ENCODE peak calls at places on chromosomes 1 and 21, in seven cellular contexts. One of them, this sample, is unnamed.

GRCh38 chr1:181100015-181100905 is 11.8 kb downstream of the IER5 start:
- DNase-seq in A172: no peak
- DNase-seq in endothelial cell: no peak
- DNase-seq in pancreas: no peak
- DNase-seq in CD4-positive, alpha-beta T cell: no peak
- DNase-seq in MCF 10A: no peak
- DNase-seq in LoVo: no peak
- DNase-seq in this sample: no peak

GRCh38 chr1:224744521-224744920 is 128.4 kb downstream of the CNIH3 start:
- DNase-seq in pancreas: no peak
- DNase-seq in CD4-positive, alpha-beta T cell: no peak
- DNase-seq in A172: no peak
- DNase-seq in endothelial cell: no peak
- DNase-seq in MCF 10A: no peak
- DNase-seq in LoVo: no peak
- DNase-seq in this sample: no peak

GRCh38 chr1:188670837-188671236 is 1806.8 kb downstream of the BRINP3 start:
- DNase-seq in LoVo: peak
- DNase-seq in endothelial cell: no peak
- DNase-seq in MCF 10A: peak
- DNase-seq in CD4-positive, alpha-beta T cell: no peak
- DNase-seq in A172: peak
- DNase-seq in pancreas: no peak
- DNase-seq in this sample: peak

GRCh38 chr1:151945725-151946365 is 36.5 kb upstream of the THEM4 start:
- DNase-seq in MCF 10A: peak
- DNase-seq in A172: peak
- DNase-seq in endothelial cell: peak
- DNase-seq in CD4-positive, alpha-beta T cell: peak
- DNase-seq in LoVo: peak
- DNase-seq in pancreas: peak
- DNase-seq in this sample: peak

GRCh38 chr1:17423781-17424245 is 15.7 kb downstream of the RCC2 start:
- DNase-seq in A172: no peak
- DNase-seq in LoVo: no peak
- DNase-seq in endothelial cell: no peak
- DNase-seq in pancreas: no peak
- DNase-seq in CD4-positive, alpha-beta T cell: no peak
- DNase-seq in MCF 10A: no peak
- DNase-seq in this sample: no peak

GRCh38 chr21:45449658-45450502 is 44.9 kb downstream of the COL18A1 start:
- DNase-seq in A172: no peak
- DNase-seq in endothelial cell: no peak
- DNase-seq in LoVo: no peak
- DNase-seq in CD4-positive, alpha-beta T cell: no peak
- DNase-seq in pancreas: peak
- DNase-seq in MCF 10A: no peak
- DNase-seq in this sample: no peak

GRCh38 chr1:43007377-43008105 is 48.9 kb upstream of the SLC2A1 start:
- DNase-seq in pancreas: peak
- DNase-seq in A172: no peak
- DNase-seq in MCF 10A: no peak
- DNase-seq in endothelial cell: peak
- DNase-seq in CD4-positive, alpha-beta T cell: no peak
- DNase-seq in LoVo: no peak
- DNase-seq in this sample: no peak

GRCh38 chr1:914891-915280 is 8.8 kb upstream of the SAMD11 start:
- DNase-seq in CD4-positive, alpha-beta T cell: no peak
- DNase-seq in A172: no peak
- DNase-seq in pancreas: no peak
- DNase-seq in LoVo: no peak
- DNase-seq in MCF 10A: no peak
- DNase-seq in endothelial cell: no peak
- DNase-seq in this sample: no peak

GRCh38 chr21:44834951-44835646 is 17.2 kb upstream of the SUMO3 start:
- DNase-seq in A172: no peak
- DNase-seq in endothelial cell: no peak
- DNase-seq in CD4-positive, alpha-beta T cell: no peak
- DNase-seq in pancreas: no peak
- DNase-seq in LoVo: no peak
- DNase-seq in MCF 10A: no peak
- DNase-seq in this sample: no peak

This sample was measured in ACHN.